ENCODE peak calls at places on chromosomes 1 and 21, in eight cellular contexts. O is fibroblast of lung, T is Panc1, H is small intestine, Y is substantia nigra, J is HCT116, Z is lower lobe of right lung, Q is RWPE1. C is an unnamed sample.

GRCh38 chr1:177411371-177411770 is 240.6 kb downstream of the BRINP2 start:
- DNase-seq in O (no peak), T (no peak), H (no peak), Y (no peak), J (no peak), Z (no peak), Q (no peak), C (no peak)

GRCh38 chr1:8249838-8250237 is 68.1 kb upstream of the SLC45A1 start:
- DNase-seq in O (no peak), T (no peak), H (no peak), Y (no peak), J (no peak), Z (no peak), Q (no peak), C (no peak)

GRCh38 chr21:41616063-41616591 is 108.2 kb upstream of the TMPRSS2 start:
- DNase-seq in O (peak; percentile 93), T (no peak), H (no peak), Y (peak; percentile 9), J (no peak), Z (no peak), Q (no peak), C (no peak)

GRCh38 chr1:170520601-170521000 is 11.4 kb upstream of the GORAB start:
- DNase-seq in O (peak; percentile 43), T (no peak), H (no peak), Y (no peak), J (no peak), Z (no peak), Q (no peak), C (no peak)

GRCh38 chr1:222728746-222729145 is 8.3 kb upstream of the FAM177B start:
- DNase-seq in O (no peak), T (no peak), H (no peak), Y (no peak), J (no peak), Z (no peak), Q (no peak), C (no peak)

GRCh38 chr1:89670168-89670567 is 37.2 kb downstream of the LRRC8C start:
- DNase-seq in O (peak; percentile 15), T (no peak), H (peak; percentile 3), Y (no peak), J (no peak), Z (no peak), Q (no peak), C (no peak)

GRCh38 chr1:245956225-245956624 is 550.9 kb downstream of the SMYD3 start:
- DNase-seq in O (peak; percentile 45), T (no peak), H (peak; percentile 11), Y (no peak), J (no peak), Z (no peak), Q (no peak), C (no peak)

GRCh38 chr1:11138952-11139351 is 39.3 kb upstream of the EXOSC10 start:
- DNase-seq in O (peak; percentile 77), T (no peak), H (no peak), Y (no peak), J (no peak), Z (no peak), Q (no peak), C (no peak)

GRCh38 chr1:8985915-8986813 is 40.1 kb downstream of the SLC2A7 start:
- DNase-seq in O (peak; percentile 97), T (peak; percentile 86), H (peak; percentile 50), Y (peak; percentile 73), J (peak; percentile 75), Z (peak; percentile 73), Q (peak; percentile 80), C (peak; percentile 90)

GRCh38 chr1:224929335-224930237 is at the start of gene DNAH14:
- DNase-seq in O (peak; percentile 90), T (no peak), H (peak; percentile 48), Y (no peak), J (peak; percentile 83), Z (peak; percentile 92), Q (peak; percentile 64), C (no peak)

GRCh38 chr1:154270833-154271232 is 1.6 kb upstream of the HAX1 start:
- DNase-seq in O (no peak), T (no peak), H (no peak), Y (no peak), J (no peak), Z (no peak), Q (no peak), C (no peak)

GRCh38 chr1:52334906-52335528 is 31.0 kb downstream of the CC2D1B start:
- DNase-seq in O (no peak), T (no peak), H (no peak), Y (no peak), J (no peak), Z (no peak), Q (no peak), C (no peak)

GRCh38 chr1:206133751-206134371 is 16.7 kb upstream of the AVPR1B start:
- DNase-seq in O (no peak), T (no peak), H (peak; percentile 73), Y (no peak), J (no peak), Z (no peak), Q (no peak), C (no peak)

GRCh38 chr1:151655362-151655761 is 43.5 kb downstream of the SNX27 start:
- DNase-seq in O (no peak), T (no peak), H (no peak), Y (no peak), J (no peak), Z (no peak), Q (no peak), C (no peak)

GRCh38 chr1:25145775-25146381 is 86.4 kb downstream of the SYF2 start:
- DNase-seq in O (no peak), T (no peak), H (no peak), Y (no peak), J (no peak), Z (no peak), Q (no peak), C (no peak)

GRCh38 chr21:42672699-42673458 is 19.5 kb downstream of the PDE9A start:
- DNase-seq in O (peak; percentile 89), T (no peak), H (no peak), Y (no peak), J (no peak), Z (no peak), Q (peak; percentile 74), C (no peak)
- H3K27ac ChIP-seq in O (no peak overlapping the region), T (no peak overlapping the region), H (no peak overlapping the region), Y (no peak overlapping the region), J (peak overlapping the region; percentile 43), Z (no peak overlapping the region), Q (peak overlapping the region; percentile 4), C (no peak overlapping the region)

DNA sequence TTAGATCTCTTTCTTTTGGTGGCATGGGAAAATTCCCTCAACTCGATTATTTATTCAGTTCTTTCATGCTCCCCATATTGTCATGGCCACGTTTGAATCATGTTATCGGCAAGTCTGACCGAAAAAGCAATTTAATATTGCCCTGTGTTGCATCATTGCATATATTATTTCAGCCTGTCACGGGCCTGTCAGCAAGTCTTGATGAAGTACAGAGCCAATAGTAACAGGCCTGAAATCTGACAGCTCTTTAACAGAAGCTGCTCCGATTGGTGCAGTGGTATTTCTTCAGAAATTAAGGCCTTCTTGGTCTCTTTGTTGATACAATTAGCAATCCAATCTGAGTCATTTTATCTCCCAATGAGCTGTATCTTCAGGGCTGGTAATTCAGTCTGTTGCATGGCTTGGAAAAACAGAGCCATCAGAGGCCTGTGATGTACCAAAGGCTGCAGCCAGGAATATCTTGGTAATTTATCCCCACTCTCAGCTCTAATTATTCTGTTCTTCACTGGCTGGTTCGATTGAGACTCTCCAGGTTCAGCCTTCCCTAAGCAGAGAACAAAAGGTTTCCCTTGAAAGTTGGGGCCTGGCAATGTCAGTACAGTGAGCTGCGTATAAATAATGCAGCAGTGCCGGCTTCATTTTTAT is 149.5 kb downstream of the FGGY start:
- DNase-seq in O (peak; percentile 90), T (no peak), H (no peak), Y (no peak), J (no peak), Z (no peak), Q (no peak), C (peak; percentile 26)
- H3K27ac ChIP-seq in O (no peak overlapping the region), T (peak overlapping the region; percentile 10), H (no peak overlapping the region), Y (no peak overlapping the region), J (no peak overlapping the region), Z (no peak overlapping the region), Q (no peak overlapping the region), C (peak overlapping the region; percentile 74)

DNA sequence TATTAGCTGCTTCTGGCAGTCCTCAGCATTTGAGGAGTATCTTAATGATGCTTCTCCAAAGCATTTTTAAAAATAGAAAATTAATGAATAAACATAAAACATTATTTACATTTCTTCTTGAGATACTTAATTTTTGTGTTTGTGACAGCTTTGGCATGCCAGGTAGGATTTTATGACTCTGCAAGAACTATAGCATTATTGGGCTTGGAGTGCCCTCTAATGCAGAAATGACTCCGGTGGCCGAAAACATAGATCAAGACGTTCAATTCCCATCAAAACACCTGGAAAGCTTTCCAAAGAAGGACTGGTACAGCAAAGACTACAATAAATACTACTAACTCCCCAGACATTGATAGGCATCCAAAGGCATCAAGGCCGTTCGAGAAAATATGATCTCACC is 366.4 kb upstream of the CXADR start:
- DNase-seq in O (no peak), T (no peak), H (no peak), Y (no peak), J (no peak), Z (no peak), Q (no peak), C (no peak)
- H3K27ac ChIP-seq in O (no peak overlapping the region), T (no peak overlapping the region), H (no peak overlapping the region), Y (no peak overlapping the region), J (no peak overlapping the region), Z (no peak overlapping the region), Q (no peak overlapping the region), C (no peak overlapping the region)

DNA sequence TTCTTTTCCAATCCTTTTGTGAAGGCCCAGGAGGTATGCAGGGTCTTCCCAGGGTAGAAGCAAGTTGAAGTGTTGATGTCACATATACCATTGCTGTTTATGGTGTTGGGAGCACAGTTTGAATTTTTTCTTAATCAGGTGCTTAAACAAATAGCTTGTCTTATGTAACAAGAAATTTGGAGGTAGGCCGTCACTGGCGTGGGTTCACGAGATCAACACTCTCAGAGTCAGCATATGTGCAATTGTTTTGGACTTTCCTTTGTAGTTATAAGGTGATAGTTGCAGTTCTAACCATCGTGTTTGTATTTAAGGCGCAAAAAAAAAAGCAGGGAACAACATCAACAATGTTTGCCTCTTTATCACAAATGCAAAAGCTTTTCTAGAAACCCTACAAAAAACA is 13.3 kb downstream of the FNBP1L start:
- DNase-seq in O (no peak), T (no peak), H (no peak), Y (no peak), J (no peak), Z (no peak), Q (no peak), C (no peak)
- H3K27ac ChIP-seq in O (no peak overlapping the region), T (no peak overlapping the region), H (no peak overlapping the region), Y (no peak overlapping the region), J (no peak overlapping the region), Z (no peak overlapping the region), Q (no peak overlapping the region), C (no peak overlapping the region)

C was measured in epithelial cell of prostate.